ENCODE peak calls at places on chromosomes 5 and 9, in nine cellular contexts. F is stomach, B is ovary, N is lower lobe of right lung, O is PC-3, S is upper lobe of right lung, W is pancreas, R is cardiac muscle cell, K is upper lobe of left lung. Y is an unnamed sample. For H3K9me3, the result is how much of the 10 kb centered on the place peaks cover.

GRCh38 chr9:95434116-95435073 is 82.4 kb downstream of the PTCH1 start:
- DNase-seq in R (peak), W (no peak), K (no peak), F (no peak), O (no peak), S (no peak), N (no peak), B (no peak), Y (no peak)

GRCh38 chr5:37840036-37840909 is at the start of gene GDNF:
- DNase-seq in K (peak), R (peak), F (peak), S (peak), O (peak), N (no peak), B (peak), W (no peak), Y (peak)

GRCh38 chr5:77863181-77863580 is 87.0 kb upstream of the TBCA start:
- DNase-seq in B (no peak), R (no peak), S (no peak), F (no peak), O (no peak), N (no peak), K (no peak), W (no peak), Y (no peak)

GRCh38 chr5:73215891-73216610 is 43.1 kb downstream of the TMEM174 start:
- DNase-seq in S (peak), B (peak), N (peak), R (peak), W (peak), O (peak), K (peak), F (peak), Y (peak)

GRCh38 chr9:3087697-3088096 is 243.8 kb upstream of the PUM3 start:
- DNase-seq in F (no peak), W (no peak), O (no peak), K (no peak), R (no peak), N (no peak), S (no peak), B (no peak), Y (no peak)

GRCh38 chr9:4662108-4662988 is at the start of gene PLPP6:
- DNase-seq in O (peak), W (peak), N (peak), R (peak), S (peak), K (peak), B (peak), F (peak), Y (peak)

GRCh38 chr9:127838375-127839078 is 15.9 kb downstream of the ENG start:
- DNase-seq in R (peak), O (peak), S (peak), N (peak), F (peak), K (peak), W (peak), B (peak), Y (no peak)

GRCh38 chr5:15008476-15008875 is 136.9 kb upstream of the ANKH start:
- DNase-seq in N (peak), F (peak), W (peak), K (peak), R (peak), O (peak), B (peak), S (peak), Y (peak)

GRCh38 chr9:100437860-100438805 is 11.2 kb downstream of the MSANTD3 start:
- DNase-seq in N (peak), K (no peak), S (no peak), O (peak), F (peak), W (peak), R (peak), B (peak), Y (peak)

GRCh38 chr9:81108391-81108790 is 581.0 kb downstream of the TLE1 start:
- DNase-seq in O (peak), S (no peak), B (no peak), R (no peak), K (no peak), F (no peak), W (no peak), N (no peak), Y (no peak)

GRCh38 chr9:4022435-4023067 is 277.3 kb downstream of the GLIS3 start:
- DNase-seq in K (no peak), O (peak), S (no peak), W (no peak), R (no peak), F (no peak), N (no peak), B (no peak), Y (no peak)

GRCh38 chr5:177444106-177445051 is 2.2 kb upstream of the PRR7 start:
- DNase-seq in B (no peak), W (peak), F (no peak), S (no peak), R (no peak), N (no peak), K (no peak), O (no peak), Y (peak)

GRCh38 chr9:127721391-127721821 is 5.5 kb downstream of the TTC16 start:
- DNase-seq in W (no peak), F (no peak), S (no peak), O (peak), R (no peak), N (no peak), K (no peak), B (no peak), Y (no peak)

GRCh38 chr9:85408494-85408893 is 333.3 kb downstream of the AGTPBP1 start:
- DNase-seq in W (no peak), S (no peak), F (no peak), K (no peak), B (no peak), R (no peak), N (no peak), O (peak), Y (no peak)

GRCh38 chr5:79070002-79070567 is 518 bp downstream of the BHMT2 start:
- DNase-seq in W (no peak), B (peak), K (peak), F (no peak), R (peak), S (no peak), O (no peak), N (no peak), Y (no peak)

GRCh38 chr9:96243798-96244197 is 58.2 kb downstream of the HSD17B3 start:
- DNase-seq in R (no peak), N (no peak), K (peak), B (no peak), S (no peak), O (no peak), F (no peak), W (no peak), Y (no peak)

GRCh38 chr5:154786414-154786813 is 31.2 kb downstream of the LARP1 start:
- DNase-seq in O (no peak), R (peak), S (no peak), B (no peak), N (no peak), W (no peak), K (no peak), F (no peak), Y (no peak)

GRCh38 chr5:97019435-97020117 is 83.7 kb downstream of the LNPEP start:
- DNase-seq in K (no peak), O (no peak), S (no peak), F (no peak), R (no peak), W (no peak), N (no peak), B (no peak), Y (no peak)

GRCh38 chr5:106331415-106331814 is 1339.3 kb downstream of the EFNA5 start:
- DNase-seq in K (no peak), R (peak), S (no peak), B (no peak), F (no peak), W (no peak), O (no peak), N (no peak), Y (no peak)

GRCh38 chr5:80623911-80624457 is 30.5 kb upstream of the MSH3 start:
- DNase-seq in B (no peak), K (no peak), S (no peak), R (no peak), F (no peak), W (no peak), N (no peak), O (no peak), Y (no peak)

GRCh38 chr5:130471-131175 is 38.7 kb downstream of the PLEKHG4B start:
- DNase-seq in W (no peak), R (peak), O (no peak), B (no peak), F (no peak), S (no peak), K (no peak), N (no peak), Y (no peak)

GRCh38 chr5:179732918-179733763 is 519 bp downstream of the MAML1 start:
- DNase-seq in R (peak), K (no peak), S (peak), O (peak), B (peak), W (peak), F (peak), N (peak), Y (peak)

GRCh38 chr5:173039964-173040363 is 16.2 kb upstream of the CREBRF start:
- DNase-seq in R (no peak), F (no peak), B (no peak), N (no peak), K (no peak), O (no peak), W (no peak), S (no peak), Y (no peak)

GRCh38 chr5:81719743-81720142 is 31.2 kb downstream of the SSBP2 start:
- DNase-seq in W (no peak), F (no peak), R (no peak), O (no peak), B (no peak), S (no peak), K (no peak), N (no peak), Y (no peak)

GRCh38 chr9:32603914-32604852 is 31.2 kb upstream of the NDUFB6 start:
- DNase-seq in F (no peak), W (no peak), R (no peak), B (no peak), K (no peak), O (peak), S (no peak), N (no peak), Y (peak)

GRCh38 chr5:124512236-124512635 is 234.2 kb downstream of the ZNF608 start:
- DNase-seq in S (no peak), O (no peak), W (no peak), B (no peak), K (no peak), N (no peak), R (peak), F (no peak), Y (no peak)

GRCh38 chr5:136311999-136312398 is 53.3 kb downstream of the TRPC7 start:
- DNase-seq in N (no peak), B (no peak), K (no peak), S (no peak), R (no peak), O (no peak), W (no peak), F (no peak), Y (no peak)

GRCh38 chr5:1797855-1798254 is 1.8 kb downstream of the MRPL36 start:
- DNase-seq in S (no peak), W (no peak), R (no peak), B (no peak), N (no peak), F (no peak), K (no peak), O (no peak), Y (no peak)

GRCh38 chr5:54774281-54775171 is 210.9 kb downstream of the ESM1 start:
- DNase-seq in R (peak), O (no peak), F (peak), W (no peak), N (peak), K (peak), B (peak), S (peak), Y (no peak)

GRCh38 chr5:174303035-174303434 is 257.5 kb downstream of the NSG2 start:
- DNase-seq in R (no peak), F (no peak), N (no peak), S (no peak), W (no peak), O (no peak), K (no peak), B (no peak), Y (no peak)

GRCh38 chr5:25435882-25436281 is 791.1 kb upstream of the CDH10 start:
- DNase-seq in B (no peak), R (no peak), K (no peak), O (no peak), S (no peak), N (no peak), F (no peak), W (no peak), Y (no peak)

GRCh38 chr5:25441810-25442209 is 797.0 kb upstream of the CDH10 start:
- DNase-seq in K (no peak), R (no peak), W (no peak), B (no peak), N (no peak), S (no peak), O (no peak), F (no peak), Y (no peak)

GRCh38 chr5:25439025-25439424 is 794.2 kb upstream of the CDH10 start:
- DNase-seq in N (no peak), W (no peak), F (no peak), O (no peak), R (no peak), K (no peak), S (no peak), B (no peak), Y (no peak)

DNA sequence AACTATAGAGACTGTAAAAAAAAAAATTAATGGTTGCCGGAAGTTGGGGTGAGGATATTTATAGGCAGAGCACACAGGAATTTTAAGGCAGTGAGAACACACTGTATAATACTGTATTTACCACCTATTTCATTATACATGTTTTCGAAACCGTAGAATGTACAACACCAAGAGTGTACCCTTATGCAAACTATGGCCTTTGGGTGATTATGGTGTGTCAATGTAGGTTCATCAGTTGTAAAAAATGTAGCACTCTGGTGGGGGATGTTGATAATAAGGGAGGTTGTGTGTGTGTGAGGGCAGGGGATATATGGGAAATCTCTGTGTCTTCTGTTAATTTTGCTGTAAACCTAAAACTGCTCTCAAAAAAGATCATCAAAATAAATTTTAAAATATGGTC is 791.7 kb upstream of the CDH10 start:
- DNase-seq in N (no peak), O (no peak), F (no peak), W (no peak), K (no peak), R (no peak), S (no peak), B (no peak), Y (no peak)
- H3K9me3 ChIP-seq in N (under half), O (under half), F (under half), W (under half), K (under half), R (under half), S (under half), B (under half), Y (under half)

GRCh38 chr5:131857388-131857787 is 60.6 kb upstream of the FNIP1 start:
- DNase-seq in B (no peak), K (peak), O (no peak), R (no peak), W (no peak), F (no peak), S (no peak), N (no peak), Y (no peak)

GRCh38 chr5:131854134-131854533 is 57.3 kb upstream of the FNIP1 start:
- DNase-seq in B (no peak), O (peak), K (no peak), N (no peak), R (peak), W (no peak), F (no peak), S (no peak), Y (no peak)

DNA sequence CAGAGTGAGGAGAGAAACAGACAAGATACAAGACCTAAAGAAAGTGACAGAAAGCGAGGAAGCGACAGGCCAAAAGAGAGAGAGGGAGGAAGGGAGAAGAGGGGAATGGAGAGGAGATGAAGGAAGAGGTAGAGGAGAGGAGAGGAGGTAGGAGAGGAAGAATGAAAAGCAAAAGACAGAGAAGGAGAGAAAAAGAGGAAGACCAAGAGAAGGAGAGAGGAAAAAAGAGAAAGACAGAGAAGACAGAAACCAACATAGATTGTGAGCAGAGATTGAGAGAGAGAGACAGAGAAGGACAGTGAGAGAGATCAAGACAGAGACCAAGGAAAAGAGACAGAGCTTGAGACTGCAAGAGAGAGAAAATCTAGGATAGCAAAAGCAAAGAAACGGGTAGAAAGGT is 58.6 kb upstream of the FNIP1 start:
- DNase-seq in W (no peak), R (no peak), K (no peak), N (no peak), B (no peak), S (no peak), F (no peak), O (no peak), Y (no peak)
- TF ChIP-seq CTCF in W (no peak), R (no peak), K (no peak), N (no peak), B (no peak), S (no peak), F (no peak), O (no peak), Y (no peak)

DNA sequence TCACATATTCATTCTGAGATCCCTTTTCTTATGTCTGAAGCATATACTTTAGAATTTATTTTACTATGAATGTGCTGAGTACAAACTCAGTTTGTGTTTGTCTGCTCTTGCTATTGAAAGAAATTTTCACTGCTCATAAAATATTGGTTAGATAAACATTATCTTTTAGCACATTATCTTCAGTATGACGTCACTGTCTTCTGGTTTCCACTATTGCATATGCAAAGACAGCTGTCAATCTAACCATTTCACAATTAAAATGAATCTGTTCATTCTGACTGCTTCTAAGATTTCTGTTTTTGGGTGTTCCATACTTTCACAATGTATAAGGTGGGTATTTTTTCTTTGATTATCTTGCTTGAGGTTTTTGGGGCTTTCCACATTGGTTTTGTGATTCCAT is 526.2 kb upstream of the CDH6 start:
- DNase-seq in B (no peak), K (no peak), O (no peak), F (no peak), N (no peak), S (no peak), R (no peak), W (no peak), Y (no peak)
- H3K9me3 ChIP-seq in B (under half), K (under half), O (under half), F (under half), N (under half), S (under half), R (under half), W (under half), Y (under half)

GRCh38 chr9:16705121-16705604 is 165.3 kb downstream of the BNC2 start:
- DNase-seq in O (peak), B (peak), K (no peak), W (peak), N (peak), S (peak), R (peak), F (peak), Y (no peak)

GRCh38 chr9:16712800-16713199 is 157.7 kb downstream of the BNC2 start:
- DNase-seq in F (no peak), B (no peak), S (no peak), K (no peak), W (no peak), N (no peak), O (no peak), R (no peak), Y (no peak)

GRCh38 chr9:16709936-16710335 is 160.5 kb downstream of the BNC2 start:
- DNase-seq in K (no peak), S (no peak), R (no peak), W (no peak), F (no peak), O (no peak), N (no peak), B (no peak), Y (no peak)

GRCh38 chr9:16710888-16711287 is 159.6 kb downstream of the BNC2 start:
- DNase-seq in K (no peak), B (no peak), R (no peak), N (no peak), W (no peak), S (no peak), O (no peak), F (no peak), Y (no peak)

GRCh38 chr9:16708638-16709435 is 161.6 kb downstream of the BNC2 start:
- DNase-seq in F (no peak), W (no peak), N (no peak), S (no peak), B (no peak), K (no peak), O (no peak), R (peak), Y (no peak)
- TF ChIP-seq CTCF in F (no peak), W (no peak), N (no peak), S (no peak), B (no peak), K (no peak), O (no peak), R (no peak), Y (no peak)

DNA sequence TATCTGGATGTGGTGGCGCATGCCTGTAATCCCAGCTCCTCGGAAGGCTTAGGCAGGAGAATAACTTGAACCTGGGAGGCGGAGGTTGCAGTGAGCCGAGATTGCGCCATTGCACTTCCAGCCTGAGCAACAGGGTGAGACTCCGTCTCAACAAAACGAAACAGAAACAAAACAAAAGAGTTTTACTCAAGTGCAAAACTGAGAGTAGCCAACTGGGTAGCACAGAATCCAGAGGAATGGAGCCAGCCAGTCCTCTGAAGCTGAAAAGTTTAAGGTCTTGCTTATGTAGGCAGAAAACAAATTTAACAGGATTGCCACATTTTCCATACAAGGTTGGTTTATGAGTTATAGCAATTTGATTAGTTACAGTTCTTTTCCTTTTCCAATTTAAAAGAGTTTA is 32.0 kb downstream of the SPIN1 start:
- DNase-seq in N (no peak), R (no peak), F (no peak), W (no peak), K (no peak), B (no peak), O (no peak), S (no peak), Y (no peak)
- H3K9me3 ChIP-seq in N (under half), R (under half), F (under half), W (under half), K (under half), B (under half), O (under half), S (under half), Y (under half)